ENCODE peak calls at places on chromosomes 1 and 21, in seven cellular contexts. B is H7, O is stromal cell of bone marrow, F is posterior cingulate gyrus, I is HTR-8/SVneo, X is T-helper 2 cell, K is left lung. H is an unnamed sample.

GRCh38 chr1:212689758-212690540 is 9.7 kb downstream of the BATF3 start:
- DNase-seq in O (no peak), B (no peak), F (no peak), X (no peak), I (no peak), K (no peak), H (no peak)

GRCh38 chr1:4615501-4615900 is 38.9 kb upstream of the AJAP1 start:
- DNase-seq in F (peak), B (no peak), I (no peak), K (no peak), X (no peak), O (no peak), H (no peak)

GRCh38 chr1:43221256-43221778 is 48.5 kb upstream of the TMEM125 start:
- DNase-seq in F (no peak), I (no peak), X (no peak), O (no peak), B (no peak), K (no peak), H (no peak)

GRCh38 chr21:31873696-31874599 is 1.1 kb downstream of the HUNK start:
- DNase-seq in B (peak), X (no peak), F (no peak), K (peak), O (no peak), I (no peak), H (no peak)

GRCh38 chr1:196148367-196148970 is 459.8 kb downstream of the KCNT2 start:
- DNase-seq in F (no peak), I (peak), X (no peak), K (no peak), B (no peak), O (peak), H (no peak)

GRCh38 chr1:96374076-96374762 is 347.4 kb upstream of the PTBP2 start:
- DNase-seq in K (no peak), F (no peak), B (no peak), I (no peak), O (no peak), X (no peak), H (no peak)

GRCh38 chr21:45865106-45865835 is 116.3 kb upstream of the COL6A1 start:
- DNase-seq in B (no peak), I (peak), O (no peak), F (no peak), K (no peak), X (no peak), H (no peak)

GRCh38 chr1:46526689-46527291 is 24.7 kb downstream of the KNCN start:
- DNase-seq in F (peak), K (no peak), X (no peak), B (peak), O (no peak), I (no peak), H (no peak)

GRCh38 chr21:38645282-38645681 is 147.0 kb upstream of the ERG start:
- DNase-seq in X (no peak), F (no peak), K (no peak), I (no peak), B (no peak), O (peak), H (no peak)